ENCODE peak calls at places on chromosomes 7 and 10, in eight cellular contexts. E is OCI-M1; G is HEK293T; J is nucleus accumbens; I is hypothalamus; N is stimulated activated CD8-positive, alpha-beta memory T cell treated with anti-CD3 and anti-CD28 coated beads, Interleukin-15, amount 100 ng/mL, for 24 hours; K is HAP-1; V is right cardiac atrium. U is an unnamed sample.

GRCh38 chr7:138698281-138698680 is 2.9 kb downstream of the SVOPL start:
- DNase-seq in N (no peak), J (no peak), K (no peak), I (no peak), V (no peak), E (no peak), G (no peak), U (no peak)

GRCh38 chr7:130909881-130910672 is 176.1 kb upstream of the KLF14 start:
- DNase-seq in V (no peak), J (no peak), G (no peak), I (no peak), E (no peak), K (no peak), N (no peak), U (no peak)

GRCh38 chr7:91628742-91629141 is 251.8 kb downstream of the MTERF1 start:
- DNase-seq in N (no peak), K (no peak), E (no peak), I (no peak), V (no peak), G (no peak), J (no peak), U (no peak)

GRCh38 chr10:2117641-2118040 is 380.3 kb upstream of the ADARB2 start:
- DNase-seq in N (no peak), J (no peak), E (no peak), K (no peak), I (no peak), G (no peak), V (no peak), U (no peak)

GRCh38 chr10:80555415-80555814 is 17.7 kb downstream of the SH2D4B start:
- DNase-seq in N (no peak), J (no peak), I (no peak), V (no peak), K (no peak), G (peak; percentile 2), E (no peak), U (no peak)

GRCh38 chr7:159116581-159117339 is 27.9 kb downstream of the VIPR2 start:
- DNase-seq in G (no peak), V (no peak), N (no peak), E (no peak), K (no peak), I (no peak), J (no peak), U (no peak)

GRCh38 chr7:21338728-21339164 is 89.1 kb upstream of the SP4 start:
- DNase-seq in G (no peak), E (peak; percentile 76), K (no peak), I (no peak), J (no peak), V (no peak), N (no peak), U (no peak)

GRCh38 chr7:18352339-18353255 is 143.0 kb upstream of the HDAC9 start:
- DNase-seq in N (no peak), E (peak; percentile 65), K (peak; percentile 77), J (no peak), G (peak; percentile 24), I (no peak), V (no peak), U (no peak)

GRCh38 chr7:150406565-150407421 is 27.7 kb downstream of the ZNF775 start:
- DNase-seq in G (no peak), J (no peak), V (no peak), E (peak; percentile 69), K (no peak), I (no peak), N (no peak), U (no peak)

GRCh38 chr7:27271384-27271783 is 28.8 kb downstream of the EVX1 start:
- DNase-seq in G (no peak), K (no peak), N (no peak), I (no peak), E (no peak), J (no peak), V (no peak), U (no peak)

GRCh38 chr7:77759294-77759889 is 38.8 kb downstream of the TMEM60 start:
- DNase-seq in I (no peak), N (peak; percentile 17), J (no peak), E (peak; percentile 96), G (peak; percentile 39), K (peak; percentile 79), V (no peak), U (peak; percentile 58)

GRCh38 chr10:22630229-22631174 is 83.9 kb downstream of the PIP4K2A start:
- DNase-seq in N (no peak), V (no peak), E (peak; percentile 92), G (no peak), I (no peak), J (no peak), K (no peak), U (no peak)

GRCh38 chr7:78769551-78770101 is 683.8 kb downstream of the MAGI2 start:
- DNase-seq in G (no peak), K (no peak), V (no peak), I (no peak), E (peak; percentile 36), J (no peak), N (no peak), U (no peak)

GRCh38 chr7:96707901-96708774 is 1.5 kb downstream of the SEM1 start:
- DNase-seq in N (no peak), K (no peak), V (no peak), J (no peak), E (no peak), G (no peak), I (no peak), U (no peak)

GRCh38 chr10:71623098-71623985 is 96.2 kb downstream of the C10orf105 start:
- DNase-seq in J (no peak), I (no peak), G (peak; percentile 34), E (peak; percentile 61), K (peak; percentile 28), V (no peak), N (no peak), U (no peak)

GRCh38 chr10:69893271-69893900 is 91.7 kb downstream of the COL13A1 start:
- DNase-seq in K (no peak), G (no peak), I (no peak), N (no peak), V (peak; percentile 46), J (no peak), E (no peak), U (no peak)

GRCh38 chr7:151850484-151851159 is 26.3 kb downstream of the PRKAG2 start:
- DNase-seq in K (no peak), N (no peak), I (no peak), J (no peak), G (no peak), V (peak; percentile 40), E (no peak), U (no peak)

GRCh38 chr7:139720705-139721231 is 57.0 kb downstream of the HIPK2 start:
- DNase-seq in K (no peak), J (no peak), N (no peak), E (no peak), V (no peak), I (no peak), G (no peak), U (no peak)

GRCh38 chr7:151080091-151080521 is 503 bp downstream of the FASTK start:
- DNase-seq in I (no peak), K (peak; percentile 55), E (peak; percentile 35), G (no peak), V (no peak), N (no peak), J (no peak), U (no peak)

GRCh38 chr10:11986593-11987216 is 55.9 kb downstream of the UPF2 start:
- DNase-seq in I (no peak), N (peak; percentile 51), E (peak; percentile 91), G (peak; percentile 82), V (peak; percentile 92), K (peak; percentile 84), J (peak; percentile 6), U (peak; percentile 41)

GRCh38 chr10:16116404-16117304 is 256.3 kb upstream of the MINDY3 start:
- DNase-seq in N (no peak), I (no peak), G (peak; percentile 57), K (peak; percentile 36), J (no peak), V (no peak), E (peak; percentile 53), U (no peak)

GRCh38 chr7:90994601-90995000 is 269.6 kb upstream of the FZD1 start:
- DNase-seq in J (no peak), V (no peak), K (no peak), G (no peak), E (no peak), N (no peak), I (no peak), U (no peak)

GRCh38 chr7:130733866-130734524 is at the start of gene KLF14:
- DNase-seq in G (peak; percentile 61), I (no peak), V (peak; percentile 63), J (no peak), N (peak; percentile 16), K (peak; percentile 29), E (no peak), U (peak; percentile 1)

GRCh38 chr10:24674892-24675632 is 48.6 kb downstream of the ARHGAP21 start:
- DNase-seq in N (no peak), E (no peak), J (no peak), K (no peak), V (no peak), I (no peak), G (no peak), U (no peak)

GRCh38 chr10:124569623-124570470 is 108.2 kb downstream of the LHPP start:
- DNase-seq in V (peak; percentile 8), K (no peak), E (peak; percentile 24), J (no peak), G (no peak), N (no peak), I (no peak), U (no peak)

GRCh38 chr7:4830176-4830575 is 31.7 kb downstream of the PAPOLB start:
- DNase-seq in N (no peak), I (no peak), E (peak; percentile 86), G (peak; percentile 72), V (peak; percentile 91), K (peak; percentile 82), J (no peak), U (peak; percentile 27)

GRCh38 chr10:97089209-97089865 is 96.4 kb downstream of the SLIT1 start:
- DNase-seq in G (no peak), K (no peak), I (no peak), J (no peak), N (no peak), E (no peak), V (no peak), U (no peak)

GRCh38 chr7:105015631-105015965 is 1.6 kb downstream of the KMT2E start:
- DNase-seq in E (peak; percentile 52), V (no peak), G (no peak), J (no peak), N (no peak), I (no peak), K (peak; percentile 56), U (no peak)

GRCh38 chr7:50962962-50963374 is 180.3 kb upstream of the GRB10 start:
- DNase-seq in K (peak; percentile 76), E (peak; percentile 41), V (peak; percentile 86), N (no peak), G (peak; percentile 28), I (no peak), J (no peak), U (no peak)

GRCh38 chr10:68829494-68829893 is 2.2 kb downstream of the STOX1 start:
- DNase-seq in V (no peak), G (no peak), E (no peak), I (no peak), K (no peak), J (no peak), N (no peak), U (no peak)

GRCh38 chr7:16813232-16813616 is 8.4 kb upstream of the AGR2 start:
- DNase-seq in I (no peak), V (peak; percentile 20), K (no peak), E (no peak), G (no peak), J (no peak), N (no peak), U (no peak)

GRCh38 chr7:8168336-8168735 is 93.6 kb downstream of the ICA1 start:
- DNase-seq in J (no peak), G (no peak), E (no peak), I (no peak), K (no peak), N (no peak), V (no peak), U (no peak)

U was measured in activated CD8-positive, alpha-beta memory T cell treated with anti-CD3 and anti-CD28 coated beads for 48 hours.